ENCODE peak calls at places on chromosome X, in five cellular contexts. V is foreskin fibroblast, S is activated gamma-delta T cell treated with Interleukin-2 at 50 U/mL for 16 hours, U is aorta, E is EH. T is an unnamed sample.

GRCh38 chrX:68842781-68843581 is 14.2 kb downstream of the EFNB1 start:
- DNase-seq in V (no peak), S (no peak), U (no peak), E (peak; percentile 8), T (peak; percentile 19)

GRCh38 chrX:16903274-16904019 is 33.3 kb upstream of the RBBP7 start:
- DNase-seq in V (no peak), S (no peak), U (no peak), E (no peak), T (no peak)

GRCh38 chrX:73400136-73400748 is 46.6 kb upstream of the CDX4 start:
- DNase-seq in V (no peak), S (no peak), U (no peak), E (no peak), T (no peak)

GRCh38 chrX:373641-374471 is 12.9 kb downstream of the PPP2R3B start:
- DNase-seq in V (peak; percentile 72), S (no peak), U (no peak), E (peak; percentile 58), T (peak; percentile 27)

GRCh38 chrX:13279279-13280009 is 40.4 kb downstream of the ATXN3L start:
- DNase-seq in V (no peak), S (no peak), U (no peak), E (peak; percentile 16), T (no peak)

GRCh38 chrX:132086717-132087116 is 41.1 kb downstream of the FRMD7 start:
- DNase-seq in V (peak; percentile 34), S (no peak), U (no peak), E (no peak), T (no peak)

GRCh38 chrX:102580891-102581290 is 18.4 kb upstream of the ARMCX5 start:
- DNase-seq in V (no peak), S (no peak), U (no peak), E (no peak), T (no peak)

GRCh38 chrX:16664626-16665025 is 14.7 kb downstream of the S100G start:
- DNase-seq in V (no peak), S (no peak), U (no peak), E (no peak), T (no peak)

GRCh38 chrX:139823806-139824205 is 109.0 kb downstream of the ATP11C start:
- DNase-seq in V (no peak), S (no peak), U (no peak), E (no peak), T (peak; percentile 25)

GRCh38 chrX:149504226-149504914 is 736 bp downstream of the IDS start:
- DNase-seq in V (peak; percentile 45), S (peak; percentile 52), U (no peak), E (no peak), T (no peak)

GRCh38 chrX:30230395-30230794 is at the start of gene MAGEB3:
- DNase-seq in V (no peak), S (no peak), U (no peak), E (no peak), T (no peak)

GRCh38 chrX:132568291-132568690 is 79.5 kb upstream of the MBNL3 start:
- DNase-seq in V (no peak), S (no peak), U (no peak), E (no peak), T (no peak)

GRCh38 chrX:71809886-71810285 is 46.7 kb downstream of the CXorf49B start:
- DNase-seq in V (no peak), S (no peak), U (no peak), E (no peak), T (no peak)

GRCh38 chrX:139429913-139430312 is 100.6 kb upstream of the F9 start:
- DNase-seq in V (no peak), S (no peak), U (no peak), E (no peak), T (no peak)

T was measured in IMR-90.